ENCODE peak calls at places on chromosome 21, in seven cellular contexts. One of them, this sample, is unnamed.

GRCh38 chr21:44550807-44551206 is 498 bp downstream of the KRTAP10-2 start:
- DNase-seq in H9: peak
- DNase-seq in H1: no peak
- DNase-seq in trophoblast cell: no peak
- DNase-seq in mesenchymal stem cell: no peak
- DNase-seq in mesendoderm: no peak
- DNase-seq in IMR-90: no peak
- DNase-seq in this sample: no peak

GRCh38 chr21:39033878-39034589 is 149.2 kb downstream of the PSMG1 start:
- DNase-seq in H9: no peak
- DNase-seq in H1: no peak
- DNase-seq in trophoblast cell: peak
- DNase-seq in mesenchymal stem cell: no peak
- DNase-seq in mesendoderm: no peak
- DNase-seq in IMR-90: no peak
- DNase-seq in this sample: no peak

GRCh38 chr21:38351961-38352521 is 95.2 kb downstream of the KCNJ15 start:
- DNase-seq in H9: no peak
- DNase-seq in H1: no peak
- DNase-seq in trophoblast cell: peak
- DNase-seq in mesenchymal stem cell: peak
- DNase-seq in mesendoderm: peak
- DNase-seq in IMR-90: peak
- DNase-seq in this sample: no peak

GRCh38 chr21:44653656-44654575 is 543 bp downstream of the KRTAP12-4 start:
- DNase-seq in H9: no peak
- DNase-seq in H1: no peak
- DNase-seq in trophoblast cell: no peak
- DNase-seq in mesenchymal stem cell: no peak
- DNase-seq in mesendoderm: no peak
- DNase-seq in IMR-90: no peak
- DNase-seq in this sample: no peak

GRCh38 chr21:31918250-31918775 is 45.5 kb downstream of the HUNK start:
- DNase-seq in H9: no peak
- DNase-seq in H1: no peak
- DNase-seq in trophoblast cell: no peak
- DNase-seq in mesenchymal stem cell: no peak
- DNase-seq in mesendoderm: peak
- DNase-seq in IMR-90: no peak
- DNase-seq in this sample: no peak

GRCh38 chr21:23394458-23394857 is 2212.8 kb downstream of the MRPL39 start:
- DNase-seq in H9: no peak
- DNase-seq in H1: no peak
- DNase-seq in trophoblast cell: no peak
- DNase-seq in mesenchymal stem cell: no peak
- DNase-seq in mesendoderm: no peak
- DNase-seq in IMR-90: no peak
- DNase-seq in this sample: no peak

GRCh38 chr21:32185726-32186125 is 93.1 kb downstream of the MIS18A start:
- DNase-seq in H9: no peak
- DNase-seq in H1: no peak
- DNase-seq in trophoblast cell: no peak
- DNase-seq in mesenchymal stem cell: no peak
- DNase-seq in mesendoderm: no peak
- DNase-seq in IMR-90: no peak
- DNase-seq in this sample: no peak

GRCh38 chr21:38346286-38346685 is 89.5 kb downstream of the KCNJ15 start:
- DNase-seq in H9: no peak
- DNase-seq in H1: no peak
- DNase-seq in trophoblast cell: no peak
- DNase-seq in mesenchymal stem cell: no peak
- DNase-seq in mesendoderm: no peak
- DNase-seq in IMR-90: no peak
- DNase-seq in this sample: no peak

GRCh38 chr21:38914531-38915385 is 109.0 kb downstream of the ETS2 start:
- DNase-seq in H9: peak
- DNase-seq in H1: peak
- DNase-seq in trophoblast cell: no peak
- DNase-seq in mesenchymal stem cell: peak
- DNase-seq in mesendoderm: no peak
- DNase-seq in IMR-90: peak
- DNase-seq in this sample: no peak

GRCh38 chr21:26118928-26119540 is 51.5 kb downstream of the APP start:
- DNase-seq in H9: no peak
- DNase-seq in H1: no peak
- DNase-seq in trophoblast cell: no peak
- DNase-seq in mesenchymal stem cell: no peak
- DNase-seq in mesendoderm: peak
- DNase-seq in IMR-90: no peak
- DNase-seq in this sample: no peak

GRCh38 chr21:44758141-44758561 is 43.5 kb downstream of the UBE2G2 start:
- DNase-seq in H9: peak
- DNase-seq in H1: no peak
- DNase-seq in trophoblast cell: no peak
- DNase-seq in mesenchymal stem cell: no peak
- DNase-seq in mesendoderm: no peak
- DNase-seq in IMR-90: no peak
- DNase-seq in this sample: no peak

GRCh38 chr21:33047231-33047630 is 21.5 kb downstream of the OLIG2 start:
- DNase-seq in H9: no peak
- DNase-seq in H1: no peak
- DNase-seq in trophoblast cell: no peak
- DNase-seq in mesenchymal stem cell: no peak
- DNase-seq in mesendoderm: no peak
- DNase-seq in IMR-90: peak
- DNase-seq in this sample: no peak

GRCh38 chr21:35375115-35375514 is 326.0 kb upstream of the RUNX1 start:
- DNase-seq in H9: no peak
- DNase-seq in H1: no peak
- DNase-seq in trophoblast cell: peak
- DNase-seq in mesenchymal stem cell: peak
- DNase-seq in mesendoderm: no peak
- DNase-seq in IMR-90: peak
- DNase-seq in this sample: no peak

GRCh38 chr21:31580866-31581276 is 78.6 kb upstream of the SOD1 start:
- DNase-seq in H9: peak
- DNase-seq in H1: peak
- DNase-seq in trophoblast cell: peak
- DNase-seq in mesenchymal stem cell: peak
- DNase-seq in mesendoderm: peak
- DNase-seq in IMR-90: peak
- DNase-seq in this sample: peak

GRCh38 chr21:37478821-37479220 is 112.2 kb downstream of the DYRK1A start:
- DNase-seq in H9: no peak
- DNase-seq in H1: no peak
- DNase-seq in trophoblast cell: no peak
- DNase-seq in mesenchymal stem cell: no peak
- DNase-seq in mesendoderm: no peak
- DNase-seq in IMR-90: no peak
- DNase-seq in this sample: no peak

GRCh38 chr21:36765229-36765628 is 66.3 kb downstream of the SIM2 start:
- DNase-seq in H9: no peak
- DNase-seq in H1: no peak
- DNase-seq in trophoblast cell: no peak
- DNase-seq in mesenchymal stem cell: no peak
- DNase-seq in mesendoderm: no peak
- DNase-seq in IMR-90: peak
- DNase-seq in this sample: no peak

GRCh38 chr21:16085436-16085835 is 355.7 kb downstream of the USP25 start:
- DNase-seq in H9: no peak
- DNase-seq in H1: no peak
- DNase-seq in trophoblast cell: no peak
- DNase-seq in mesenchymal stem cell: no peak
- DNase-seq in mesendoderm: no peak
- DNase-seq in IMR-90: peak
- DNase-seq in this sample: no peak

GRCh38 chr21:31335957-31336738 is 7.9 kb downstream of the TIAM1 start:
- DNase-seq in H9: no peak
- DNase-seq in H1: no peak
- DNase-seq in trophoblast cell: peak
- DNase-seq in mesenchymal stem cell: peak
- DNase-seq in mesendoderm: no peak
- DNase-seq in IMR-90: peak
- DNase-seq in this sample: no peak

GRCh38 chr21:36034211-36034913 is 26.0 kb downstream of the SETD4 start:
- DNase-seq in H9: no peak
- DNase-seq in H1: no peak
- DNase-seq in trophoblast cell: no peak
- DNase-seq in mesenchymal stem cell: no peak
- DNase-seq in mesendoderm: no peak
- DNase-seq in IMR-90: no peak
- DNase-seq in this sample: no peak

GRCh38 chr21:44834951-44835646 is 17.2 kb upstream of the SUMO3 start:
- DNase-seq in H9: no peak
- DNase-seq in H1: no peak
- DNase-seq in trophoblast cell: no peak
- DNase-seq in mesenchymal stem cell: no peak
- DNase-seq in mesendoderm: no peak
- DNase-seq in IMR-90: no peak
- DNase-seq in this sample: no peak

GRCh38 chr21:21860888-21861287 is 862.7 kb downstream of the NCAM2 start:
- DNase-seq in H9: no peak
- DNase-seq in H1: no peak
- DNase-seq in trophoblast cell: peak
- DNase-seq in mesenchymal stem cell: peak
- DNase-seq in mesendoderm: peak
- DNase-seq in IMR-90: peak
- DNase-seq in this sample: no peak

GRCh38 chr21:16345757-16346156 is 616.0 kb downstream of the USP25 start:
- DNase-seq in H9: no peak
- DNase-seq in H1: no peak
- DNase-seq in trophoblast cell: no peak
- DNase-seq in mesenchymal stem cell: no peak
- DNase-seq in mesendoderm: no peak
- DNase-seq in IMR-90: no peak
- DNase-seq in this sample: no peak

GRCh38 chr21:44379991-44380865 is 26.8 kb downstream of the TRPM2 start:
- DNase-seq in H9: no peak
- DNase-seq in H1: no peak
- DNase-seq in trophoblast cell: no peak
- DNase-seq in mesenchymal stem cell: no peak
- DNase-seq in mesendoderm: no peak
- DNase-seq in IMR-90: no peak
- DNase-seq in this sample: no peak

GRCh38 chr21:17660449-17660848 is 47.7 kb upstream of the BTG3 start:
- DNase-seq in H9: no peak
- DNase-seq in H1: no peak
- DNase-seq in trophoblast cell: no peak
- DNase-seq in mesenchymal stem cell: no peak
- DNase-seq in mesendoderm: peak
- DNase-seq in IMR-90: no peak
- DNase-seq in this sample: no peak

GRCh38 chr21:17658931-17659330 is 46.2 kb upstream of the BTG3 start:
- DNase-seq in H9: no peak
- DNase-seq in H1: no peak
- DNase-seq in trophoblast cell: no peak
- DNase-seq in mesenchymal stem cell: no peak
- DNase-seq in mesendoderm: no peak
- DNase-seq in IMR-90: no peak
- DNase-seq in this sample: no peak

GRCh38 chr21:17660862-17661261 is 48.2 kb upstream of the BTG3 start:
- DNase-seq in H9: no peak
- DNase-seq in H1: no peak
- DNase-seq in trophoblast cell: no peak
- DNase-seq in mesenchymal stem cell: no peak
- DNase-seq in mesendoderm: no peak
- DNase-seq in IMR-90: no peak
- DNase-seq in this sample: no peak
- H3K23ac ChIP-seq in H9: no peak
- H3K23ac ChIP-seq in H1: no peak
- H3K23ac ChIP-seq in trophoblast cell: no peak
- H3K23ac ChIP-seq in mesenchymal stem cell: no peak
- H3K23ac ChIP-seq in mesendoderm: no peak
- H3K23ac ChIP-seq in IMR-90: no peak
- H3K23ac ChIP-seq in this sample: no peak

GRCh38 chr21:29610960-29611359 is 312.2 kb downstream of the BACH1 start:
- DNase-seq in H9: no peak
- DNase-seq in H1: no peak
- DNase-seq in trophoblast cell: no peak
- DNase-seq in mesenchymal stem cell: no peak
- DNase-seq in mesendoderm: no peak
- DNase-seq in IMR-90: no peak
- DNase-seq in this sample: no peak
- H3K23ac ChIP-seq in H9: no peak
- H3K23ac ChIP-seq in H1: no peak
- H3K23ac ChIP-seq in trophoblast cell: no peak
- H3K23ac ChIP-seq in mesenchymal stem cell: no peak
- H3K23ac ChIP-seq in mesendoderm: no peak
- H3K23ac ChIP-seq in IMR-90: no peak
- H3K23ac ChIP-seq in this sample: no peak

DNA sequence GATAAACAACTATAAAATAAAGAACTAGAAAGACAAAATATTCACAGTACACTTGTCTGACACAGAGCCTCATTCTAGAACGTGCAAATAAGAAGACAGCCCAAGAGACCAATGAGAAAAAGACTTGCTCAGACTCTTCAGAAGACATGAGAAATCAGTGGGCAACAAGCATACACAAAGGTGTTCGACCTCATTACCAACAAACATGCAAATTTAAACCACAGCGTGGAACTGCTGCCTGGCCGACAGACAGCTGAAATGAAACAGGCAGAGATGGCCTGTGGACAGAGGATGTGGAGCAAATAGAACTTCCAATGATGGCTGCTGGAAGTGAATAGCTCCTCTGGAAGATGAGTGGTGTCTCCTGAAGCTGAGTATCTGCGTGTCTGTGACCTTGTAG is 22.4 kb upstream of the COL6A1 start:
- DNase-seq in H9: no peak
- DNase-seq in H1: no peak
- DNase-seq in trophoblast cell: no peak
- DNase-seq in mesenchymal stem cell: peak
- DNase-seq in mesendoderm: no peak
- DNase-seq in IMR-90: no peak
- DNase-seq in this sample: no peak
- H3K23ac ChIP-seq in H9: no peak
- H3K23ac ChIP-seq in H1: no peak
- H3K23ac ChIP-seq in trophoblast cell: no peak
- H3K23ac ChIP-seq in mesenchymal stem cell: no peak
- H3K23ac ChIP-seq in mesendoderm: no peak
- H3K23ac ChIP-seq in IMR-90: no peak
- H3K23ac ChIP-seq in this sample: no peak

GRCh38 chr21:27582246-27582945 is 615.5 kb upstream of the ADAMTS5 start:
- DNase-seq in H9: no peak
- DNase-seq in H1: no peak
- DNase-seq in trophoblast cell: no peak
- DNase-seq in mesenchymal stem cell: no peak
- DNase-seq in mesendoderm: no peak
- DNase-seq in IMR-90: peak
- DNase-seq in this sample: no peak

GRCh38 chr21:27580276-27580675 is 613.4 kb upstream of the ADAMTS5 start:
- DNase-seq in H9: no peak
- DNase-seq in H1: no peak
- DNase-seq in trophoblast cell: no peak
- DNase-seq in mesenchymal stem cell: no peak
- DNase-seq in mesendoderm: no peak
- DNase-seq in IMR-90: peak
- DNase-seq in this sample: no peak

GRCh38 chr21:27582946-27583270 is 616.0 kb upstream of the ADAMTS5 start:
- DNase-seq in H9: no peak
- DNase-seq in H1: no peak
- DNase-seq in trophoblast cell: no peak
- DNase-seq in mesenchymal stem cell: no peak
- DNase-seq in mesendoderm: no peak
- DNase-seq in IMR-90: no peak
- DNase-seq in this sample: no peak

GRCh38 chr21:27581168-27581567 is 614.3 kb upstream of the ADAMTS5 start:
- DNase-seq in H9: no peak
- DNase-seq in H1: no peak
- DNase-seq in trophoblast cell: peak
- DNase-seq in mesenchymal stem cell: no peak
- DNase-seq in mesendoderm: no peak
- DNase-seq in IMR-90: peak
- DNase-seq in this sample: no peak

GRCh38 chr21:27578741-27579265 is 611.9 kb upstream of the ADAMTS5 start:
- DNase-seq in H9: no peak
- DNase-seq in H1: no peak
- DNase-seq in trophoblast cell: no peak
- DNase-seq in mesenchymal stem cell: no peak
- DNase-seq in mesendoderm: no peak
- DNase-seq in IMR-90: no peak
- DNase-seq in this sample: no peak
- H3K23ac ChIP-seq in H9: no peak
- H3K23ac ChIP-seq in H1: no peak
- H3K23ac ChIP-seq in trophoblast cell: no peak
- H3K23ac ChIP-seq in mesenchymal stem cell: no peak
- H3K23ac ChIP-seq in mesendoderm: no peak
- H3K23ac ChIP-seq in IMR-90: no peak
- H3K23ac ChIP-seq in this sample: no peak

This sample was measured in neuronal stem cell.